ENCODE peak calls at places on chromosomes 3 and 15, in seven cellular contexts. M, E, X, L, I, P and F are unnamed samples.
A peak's percentile ranks its signal among the peaks of the same experiment; 100 is the strongest.

GRCh38 chr15:73984208-73984979 is 7.7 kb downstream of the STOML1 start:
- DNase-seq in I (no peak), E (no peak), P (no peak), X (no peak), M (no peak), L (no peak), F (no peak)

GRCh38 chr15:78034495-78035191 is 42.9 kb downstream of the TBC1D2B start:
- DNase-seq in X (no peak), E (no peak), L (peak; percentile 72), I (peak; percentile 52), P (no peak), M (no peak), F (peak; percentile 75)

GRCh38 chr3:116442331-116443021 is 2.8 kb downstream of the LSAMP start:
- DNase-seq in P (no peak), L (no peak), M (no peak), E (no peak), X (no peak), I (no peak), F (no peak)

GRCh38 chr15:99412082-99412481 is 153.7 kb upstream of the MEF2A start:
- DNase-seq in L (no peak), X (no peak), M (no peak), E (no peak), P (no peak), I (no peak), F (no peak)

GRCh38 chr15:25171111-25171811 is 216.5 kb downstream of the SNRPN start:
- DNase-seq in P (no peak), X (no peak), M (no peak), E (peak; percentile 8), L (no peak), I (peak; percentile 13), F (no peak)

GRCh38 chr3:36926292-36926897 is 18.5 kb downstream of the TRANK1 start:
- DNase-seq in X (no peak), M (no peak), P (no peak), E (no peak), I (no peak), L (no peak), F (no peak)

GRCh38 chr3:6444888-6445658 is 415.8 kb upstream of the GRM7 start:
- DNase-seq in L (no peak), X (no peak), P (no peak), I (no peak), M (peak; percentile 5), E (no peak), F (no peak)

GRCh38 chr15:75348563-75349350 is 1.9 kb downstream of the NEIL1 start:
- DNase-seq in P (no peak), M (no peak), E (no peak), X (no peak), L (no peak), I (peak; percentile 43), F (no peak)

GRCh38 chr3:182909318-182910040 is 70.9 kb downstream of the DCUN1D1 start:
- DNase-seq in I (peak; percentile 26), E (no peak), X (no peak), M (peak; percentile 39), P (peak; percentile 41), L (no peak), F (no peak)

GRCh38 chr3:175651716-175652115 is 792.6 kb downstream of the NAALADL2 start:
- DNase-seq in E (no peak), X (no peak), M (no peak), P (peak; percentile 30), I (no peak), L (no peak), F (no peak)

GRCh38 chr15:68217341-68217740 is 12.2 kb downstream of the CLN6 start:
- DNase-seq in I (no peak), L (no peak), M (no peak), X (no peak), E (no peak), P (no peak), F (no peak)

GRCh38 chr3:71466483-71466882 is 117.0 kb downstream of the FOXP1 start:
- DNase-seq in E (no peak), L (no peak), P (no peak), I (no peak), X (no peak), M (peak; percentile 63), F (no peak)

GRCh38 chr15:31049682-31050606 is 51.6 kb downstream of the TRPM1 start:
- DNase-seq in X (no peak), E (no peak), L (no peak), P (no peak), M (no peak), I (no peak), F (no peak)

GRCh38 chr3:107514453-107514852 is 8.3 kb upstream of the BBX start:
- DNase-seq in I (no peak), L (no peak), P (no peak), E (no peak), X (no peak), M (no peak), F (no peak)

GRCh38 chr15:52529289-52529929 is 729 bp upstream of the MYO5A start:
- DNase-seq in P (no peak), E (no peak), L (peak; percentile 19), X (no peak), M (no peak), I (peak; percentile 27), F (no peak)

GRCh38 chr3:29758108-29759020 is 477.5 kb downstream of the RBMS3 start:
- DNase-seq in P (peak; percentile 93), M (peak; percentile 90), I (no peak), X (no peak), E (no peak), L (no peak), F (no peak)

GRCh38 chr3:18134386-18135082 is 290.6 kb downstream of the SATB1 start:
- DNase-seq in M (peak; percentile 77), X (no peak), L (no peak), P (peak; percentile 79), I (no peak), E (no peak), F (no peak)

GRCh38 chr3:64067510-64068346 is 44.4 kb upstream of the PSMD6 start:
- DNase-seq in L (no peak), P (peak; percentile 63), X (no peak), I (no peak), M (peak; percentile 44), E (no peak), F (no peak)

GRCh38 chr3:64063207-64063981 is 40.1 kb upstream of the PSMD6 start:
- DNase-seq in P (peak; percentile 72), X (no peak), I (no peak), E (no peak), L (no peak), M (peak; percentile 77), F (no peak)

GRCh38 chr3:64064804-64065203 is 41.5 kb upstream of the PSMD6 start:
- DNase-seq in I (no peak), X (no peak), L (no peak), M (no peak), P (no peak), E (no peak), F (no peak)

GRCh38 chr3:64061628-64062027 is 38.3 kb upstream of the PSMD6 start:
- DNase-seq in L (no peak), M (no peak), P (no peak), I (no peak), X (no peak), E (no peak), F (no peak)

GRCh38 chr3:64063982-64064438 is 40.7 kb upstream of the PSMD6 start:
- DNase-seq in E (no peak), M (no peak), I (no peak), L (no peak), X (no peak), P (no peak), F (no peak)
- TF ChIP-seq CTCF in E (no peak), M (no peak), I (no peak), L (no peak), X (no peak), P (no peak), F (no peak)

GRCh38 chr3:23867400-23867799 is 49.4 kb downstream of the NKIRAS1 start:
- DNase-seq in E (no peak), X (no peak), P (no peak), M (no peak), I (no peak), L (no peak), F (no peak)
- TF ChIP-seq CTCF in E (peak; percentile 11), X (no peak), P (no peak), M (no peak), I (peak; percentile 21), L (no peak), F (no peak)

GRCh38 chr15:84857418-84858004 is 27.0 kb upstream of the SLC28A1 start:
- DNase-seq in L (no peak), P (no peak), M (no peak), I (no peak), E (no peak), X (no peak), F (no peak)

GRCh38 chr15:84859143-84859542 is 25.3 kb upstream of the SLC28A1 start:
- DNase-seq in I (no peak), X (no peak), P (no peak), L (no peak), E (no peak), M (no peak), F (no peak)

GRCh38 chr15:84856731-84857417 is 27.6 kb upstream of the SLC28A1 start:
- DNase-seq in M (no peak), L (no peak), P (no peak), X (no peak), I (no peak), E (no peak), F (no peak)

GRCh38 chr15:84859651-84860050 is 24.8 kb upstream of the SLC28A1 start:
- DNase-seq in X (no peak), I (no peak), P (no peak), E (no peak), M (no peak), L (no peak), F (no peak)

DNA sequence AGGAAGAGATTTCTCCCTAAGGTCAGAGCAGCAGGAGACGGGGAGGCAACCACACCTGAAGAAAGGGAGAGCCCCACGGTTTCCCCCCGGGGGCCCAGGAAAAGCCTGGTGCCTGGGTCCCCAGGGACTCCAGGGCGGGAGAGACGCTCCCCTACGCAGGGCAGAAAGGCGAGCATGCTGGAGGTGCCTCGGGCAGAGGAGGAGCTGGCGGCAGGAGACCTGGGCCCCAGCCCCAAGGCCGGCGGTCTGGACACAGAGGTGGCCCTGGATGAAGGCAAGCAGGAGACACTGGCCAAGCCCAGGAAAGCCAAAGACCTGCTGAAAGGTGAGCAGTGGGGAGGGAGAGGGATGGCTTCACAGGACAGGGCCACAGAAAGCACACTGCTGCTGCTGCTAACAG is 26.2 kb upstream of the SLC28A1 start:
- DNase-seq in L (no peak), E (no peak), I (no peak), P (no peak), X (no peak), M (no peak), F (no peak)
- TF ChIP-seq CTCF in L (no peak), E (no peak), I (no peak), P (no peak), X (no peak), M (no peak), F (no peak)

DNA sequence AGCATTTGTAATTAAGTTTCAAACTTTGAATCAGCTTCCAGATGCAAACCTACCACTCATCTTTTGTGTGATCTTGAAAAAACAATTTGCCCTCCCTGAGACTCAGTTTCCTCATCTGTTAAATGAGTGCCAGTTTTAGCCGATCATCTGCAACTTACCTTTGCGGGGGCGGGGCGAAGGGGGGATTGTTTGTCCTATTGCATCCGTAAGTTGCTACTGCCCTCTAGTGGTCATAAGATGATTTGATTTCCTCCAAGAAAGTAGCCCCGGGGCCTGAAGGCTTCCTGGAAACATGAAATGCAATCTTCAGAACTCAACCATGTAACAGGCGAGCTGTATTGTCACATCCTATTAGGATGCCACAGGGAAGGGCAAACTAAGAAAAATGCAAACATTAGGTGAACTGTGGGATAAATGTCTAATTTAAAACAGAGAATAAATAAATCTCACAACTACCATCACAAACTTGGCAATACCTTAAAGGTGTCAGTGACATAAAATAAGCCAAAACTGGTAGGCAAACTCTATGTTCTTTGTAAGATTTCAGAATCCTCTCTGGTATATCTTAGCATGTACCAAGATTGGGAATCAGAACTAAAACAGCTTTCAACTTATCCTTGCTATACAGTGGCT is 63.5 kb upstream of the CLDN18 start:
- DNase-seq in X (no peak), I (peak; percentile 53), L (peak; percentile 37), P (peak; percentile 74), E (peak; percentile 30), M (peak; percentile 62), F (peak; percentile 44)
- TF ChIP-seq CTCF in X (peak; percentile 91), I (peak; percentile 67), L (peak; percentile 75), P (peak; percentile 70), E (peak; percentile 86), M (peak; percentile 62), F (peak; percentile 69)